ENCODE peak calls at places on chromosomes 3 and 15, in four cellular contexts. Q is IMR-90, V is H9, B is H1. H is an unnamed sample.
A peak's percentile ranks its signal among the peaks of the same experiment; 100 is the strongest.

GRCh38 chr3:168802761-168803160 is 707.0 kb upstream of the GOLIM4 start:
- DNase-seq in Q (no peak), V (no peak), B (no peak), H (no peak)

GRCh38 chr3:23600178-23600577 is 205.6 kb upstream of the UBE2E1 start:
- DNase-seq in B (peak; percentile 36), Q (peak; percentile 96), V (no peak), H (no peak)

GRCh38 chr3:157201648-157202278 is 41.8 kb upstream of the CCNL1 start:
- DNase-seq in V (no peak), Q (peak; percentile 40), B (no peak), H (no peak)

GRCh38 chr3:122969585-122970453 is 57.7 kb downstream of the SEMA5B start:
- DNase-seq in V (no peak), B (no peak), Q (peak; percentile 50), H (no peak)

GRCh38 chr3:38843898-38844297 is 27.9 kb upstream of the SCN10A start:
- DNase-seq in B (no peak), Q (peak; percentile 70), V (no peak), H (peak; percentile 39)

GRCh38 chr3:114290911-114291901 is 2.6 kb upstream of the TIGIT start:
- DNase-seq in V (peak; percentile 95), Q (peak; percentile 37), B (peak; percentile 100), H (peak; percentile 79)

GRCh38 chr15:80567721-80568157 is 127.4 kb upstream of the ABHD17C start:
- DNase-seq in V (peak; percentile 83), Q (peak; percentile 89), B (no peak), H (peak; percentile 54)

GRCh38 chr15:76335851-76336253 is 721 bp upstream of the ISL2 start:
- DNase-seq in B (peak; percentile 65), Q (no peak), V (peak; percentile 61), H (no peak)

GRCh38 chr3:43525941-43526607 is 95.7 kb downstream of the ANO10 start:
- DNase-seq in V (no peak), Q (peak; percentile 42), B (no peak), H (no peak)

GRCh38 chr15:73771380-73772095 is 18.4 kb upstream of the INSYN1 start:
- DNase-seq in Q (no peak), V (peak; percentile 68), B (no peak), H (no peak)

GRCh38 chr3:187296058-187296457 is 4.5 kb upstream of the MASP1 start:
- DNase-seq in V (no peak), B (no peak), Q (no peak), H (no peak)

GRCh38 chr15:60004846-60005351 is 788 bp downstream of the FOXB1 start:
- DNase-seq in V (peak; percentile 71), Q (peak; percentile 6), B (no peak), H (peak; percentile 51)

GRCh38 chr15:75206803-75207617 is 5.3 kb downstream of the C15orf39 start:
- DNase-seq in V (no peak), B (no peak), Q (no peak), H (no peak)

GRCh38 chr3:142211034-142211433 is 14.4 kb downstream of the GK5 start:
- DNase-seq in B (no peak), V (peak; percentile 33), Q (no peak), H (no peak)

GRCh38 chr3:188974856-188975611 is 196.7 kb upstream of the TPRG1 start:
- DNase-seq in V (no peak), Q (peak; percentile 64), B (no peak), H (no peak)

GRCh38 chr3:129536806-129537205 is 6.2 kb upstream of the H1-8 start:
- DNase-seq in V (no peak), B (no peak), Q (no peak), H (no peak)

GRCh38 chr3:16060358-16060852 is 114.1 kb upstream of the GALNT15 start:
- DNase-seq in B (no peak), V (peak; percentile 42), Q (peak; percentile 100), H (no peak)

GRCh38 chr3:73504255-73504654 is 120.5 kb downstream of the PDZRN3 start:
- DNase-seq in B (no peak), Q (no peak), V (no peak), H (no peak)

GRCh38 chr3:152870027-152870426 is 35.1 kb downstream of the P2RY1 start:
- DNase-seq in B (no peak), V (no peak), Q (no peak), H (no peak)

GRCh38 chr15:71800835-71801745 is 9.3 kb upstream of the NR2E3 start:
- DNase-seq in B (peak; percentile 77), Q (peak; percentile 89), V (no peak), H (peak; percentile 75)

GRCh38 chr3:41304603-41305002 is 105.3 kb downstream of the CTNNB1 start:
- DNase-seq in B (no peak), Q (peak; percentile 15), V (no peak), H (no peak)

GRCh38 chr3:132343018-132343612 is 25.9 kb downstream of the ACP3 start:
- DNase-seq in B (peak; percentile 53), Q (peak; percentile 66), V (peak; percentile 39), H (peak; percentile 48)

GRCh38 chr3:27392950-27393679 is 23.9 kb upstream of the NEK10 start:
- DNase-seq in V (no peak), B (no peak), Q (no peak), H (no peak)

GRCh38 chr3:172260381-172260780 is 187.9 kb downstream of the GHSR start:
- DNase-seq in B (no peak), V (no peak), Q (peak; percentile 30), H (no peak)

GRCh38 chr15:74845208-74845568 is 2.2 kb upstream of the ULK3 start:
- DNase-seq in V (no peak), Q (no peak), B (no peak), H (no peak)

GRCh38 chr3:179732661-179733348 is 80.0 kb downstream of the USP13 start:
- DNase-seq in V (no peak), B (no peak), Q (no peak), H (no peak)

GRCh38 chr3:134359121-134360010 is 14.9 kb downstream of the AMOTL2 start:
- DNase-seq in V (no peak), B (no peak), Q (no peak), H (no peak)

GRCh38 chr3:30661107-30661873 is 54.9 kb downstream of the TGFBR2 start:
- DNase-seq in B (no peak), V (no peak), Q (no peak), H (no peak)

GRCh38 chr15:101170568-101171350 is 81.1 kb downstream of the CHSY1 start:
- DNase-seq in B (no peak), Q (peak; percentile 87), V (no peak), H (no peak)

GRCh38 chr15:29939404-29939803 is 117.1 kb upstream of the TJP1 start:
- DNase-seq in B (no peak), Q (peak; percentile 47), V (no peak), H (no peak)

GRCh38 chr15:60369696-60370095 is 28.1 kb downstream of the ANXA2 start:
- DNase-seq in V (no peak), Q (no peak), B (no peak), H (no peak)

GRCh38 chr3:179288845-179289244 is 34.0 kb upstream of the ZNF639 start:
- DNase-seq in V (no peak), B (no peak), Q (no peak), H (no peak)

GRCh38 chr3:150372320-150373118 is 35.6 kb upstream of the TSC22D2 start:
- DNase-seq in V (no peak), Q (peak; percentile 50), B (no peak), H (no peak)

GRCh38 chr3:171804618-171805389 is 5.5 kb downstream of the PLD1 start:
- DNase-seq in B (no peak), V (no peak), Q (no peak), H (no peak)

GRCh38 chr3:130345487-130346079 is at the start of gene COL6A5:
- DNase-seq in V (peak; percentile 61), B (peak; percentile 59), Q (no peak), H (peak; percentile 12)

GRCh38 chr15:39845582-39845981 is 62.9 kb upstream of the FSIP1 start:
- DNase-seq in B (no peak), Q (no peak), V (no peak), H (no peak)

GRCh38 chr3:38834110-38834509 is 18.1 kb upstream of the SCN10A start:
- DNase-seq in V (peak; percentile 83), Q (peak; percentile 81), B (peak; percentile 60), H (no peak)

GRCh38 chr15:58512522-58512921 is 80.7 kb downstream of the LIPC start:
- DNase-seq in Q (no peak), B (no peak), V (no peak), H (no peak)

GRCh38 chr15:34987982-34988873 is at the start of gene ZNF770:
- DNase-seq in Q (peak; percentile 75), B (peak; percentile 93), V (peak; percentile 81), H (peak; percentile 77)
- H3K23ac ChIP-seq in Q (peak within 1 kb of the TSS; percentile 96), B (no peak within 1 kb of the TSS), V (no peak within 1 kb of the TSS), H (peak within 1 kb of the TSS; percentile 97)

GRCh38 chr3:52290596-52291507 is 3.2 kb downstream of the GLYCTK start:
- DNase-seq in V (no peak), Q (no peak), B (no peak), H (no peak)

GRCh38 chr3:52288674-52289073 is 1.0 kb downstream of the GLYCTK start:
- DNase-seq in V (no peak), Q (no peak), B (no peak), H (no peak)

GRCh38 chr3:52289338-52289746 is 1.7 kb downstream of the GLYCTK start:
- DNase-seq in Q (no peak), V (no peak), B (no peak), H (no peak)

GRCh38 chr3:52289747-52290595 is 2.3 kb downstream of the GLYCTK start:
- DNase-seq in B (no peak), V (no peak), Q (no peak), H (no peak)

GRCh38 chr3:52286777-52287110 is 884 bp upstream of the GLYCTK start:
- DNase-seq in Q (no peak), B (no peak), V (no peak), H (no peak)
- H3K9ac ChIP-seq in Q (peak overlapping the region; percentile 100), B (peak overlapping the region; percentile 97), V (peak overlapping the region; percentile 80), H (peak overlapping the region; percentile 75)

GRCh38 chr15:32864841-32865240 is 147.0 kb downstream of the GREM1 start:
- DNase-seq in V (no peak), B (no peak), Q (no peak), H (no peak)
- H3K4me1 ChIP-seq in V (no peaks in the 10 kb centered on the region), B (peaks cover 6% of the 10 kb centered on the region), Q (peaks cover 28% of the 10 kb centered on the region), H (peaks cover 18% of the 10 kb centered on the region)

GRCh38 chr3:120448707-120449650 is 1.8 kb downstream of the FSTL1 start:
- DNase-seq in B (no peak), V (no peak), Q (peak; percentile 83), H (no peak)

GRCh38 chr3:120450261-120450913 is 405 bp downstream of the FSTL1 start:
- DNase-seq in Q (no peak), B (peak; percentile 57), V (no peak), H (peak; percentile 24)

GRCh38 chr3:120445654-120446053 is 5.1 kb downstream of the FSTL1 start:
- DNase-seq in Q (no peak), V (no peak), B (no peak), H (no peak)

GRCh38 chr3:120449701-120450216 is 1.0 kb downstream of the FSTL1 start:
- DNase-seq in B (no peak), Q (peak; percentile 71), V (no peak), H (no peak)

GRCh38 chr3:120446891-120447668 is 3.7 kb downstream of the FSTL1 start:
- DNase-seq in Q (no peak), B (no peak), V (no peak), H (no peak)
- H3K23ac ChIP-seq in Q (peak overlapping the region; percentile 21), B (no peak overlapping the region), V (no peak overlapping the region), H (no peak overlapping the region)

H was measured in neuronal stem cell.